ENCODE peak calls at places on chromosomes 13 and 19, in eight cellular contexts. S is epithelial cell of proximal tubule, B is HL-60, Q is DND-41, U is brain microvascular endothelial cell, J is lower leg skin, G is mucosa of descending colon, W is neural progenitor cell. E is an unnamed sample.

GRCh38 chr13:64333888-64334287 is 2896.2 kb downstream of the PCDH9 start:
- DNase-seq in B (no peak), G (no peak), Q (no peak), S (no peak), J (no peak), U (no peak), W (peak), E (no peak)

GRCh38 chr19:19613456-19613855 is 5.0 kb downstream of the PBX4 start:
- DNase-seq in G (no peak), U (no peak), W (no peak), Q (no peak), B (no peak), S (no peak), J (no peak), E (no peak)

GRCh38 chr19:33767898-33768413 is 28.7 kb upstream of the KCTD15 start:
- DNase-seq in G (peak), B (peak), J (no peak), U (no peak), W (peak), Q (peak), S (no peak), E (peak)

GRCh38 chr19:53982611-53983010 is 8.8 kb upstream of the CACNG6 start:
- DNase-seq in U (no peak), Q (no peak), J (peak), S (no peak), W (peak), B (no peak), G (peak), E (peak)

GRCh38 chr13:35552172-35552844 is 75.8 kb upstream of the MAB21L1 start:
- DNase-seq in G (no peak), Q (no peak), B (no peak), J (no peak), S (no peak), U (no peak), W (no peak), E (peak)

GRCh38 chr19:44808463-44809371 is at the start of gene BCAM:
- DNase-seq in U (no peak), Q (no peak), S (no peak), B (no peak), G (peak), J (peak), W (peak), E (peak)

GRCh38 chr19:7751157-7751783 is 3.9 kb upstream of the CD209 start:
- DNase-seq in W (no peak), J (no peak), U (no peak), B (no peak), Q (no peak), S (no peak), G (no peak), E (peak)

GRCh38 chr13:23772717-23773116 is 116.5 kb downstream of the MIPEP start:
- DNase-seq in B (no peak), S (no peak), J (no peak), Q (no peak), W (no peak), U (no peak), G (no peak), E (no peak)

GRCh38 chr13:89783221-89783755 is 1564.2 kb upstream of the MIR17HG start:
- DNase-seq in U (no peak), S (no peak), B (no peak), J (no peak), W (no peak), Q (no peak), G (no peak), E (no peak)

GRCh38 chr13:99196466-99197256 is 4.0 kb upstream of the UBAC2 start:
- DNase-seq in G (no peak), B (no peak), U (no peak), Q (no peak), J (no peak), S (no peak), W (no peak), E (no peak)

GRCh38 chr19:18742324-18742723 is 48.8 kb downstream of the COMP start:
- DNase-seq in U (no peak), J (no peak), B (no peak), W (peak), Q (no peak), G (no peak), S (no peak), E (no peak)

GRCh38 chr19:54470276-54470887 is 2.7 kb downstream of the CDC42EP5 start:
- DNase-seq in Q (no peak), W (no peak), B (no peak), J (no peak), S (no peak), G (no peak), U (no peak), E (no peak)

GRCh38 chr13:44601596-44601995 is 25.5 kb upstream of the TSC22D1 start:
- DNase-seq in W (peak), S (no peak), Q (no peak), G (no peak), U (no peak), B (no peak), J (no peak), E (no peak)

GRCh38 chr13:110183925-110184324 is 123.0 kb downstream of the COL4A1 start:
- DNase-seq in B (no peak), G (no peak), S (no peak), Q (peak), J (no peak), W (no peak), U (peak), E (no peak)

GRCh38 chr19:23527797-23528196 is 132.5 kb upstream of the ZNF91 start:
- DNase-seq in B (no peak), Q (peak), G (no peak), W (no peak), U (no peak), S (no peak), J (no peak), E (no peak)

GRCh38 chr19:19300613-19301012 is 19.7 kb downstream of the SUGP1 start:
- DNase-seq in J (no peak), G (no peak), U (no peak), W (no peak), B (no peak), S (no peak), Q (no peak), E (no peak)

GRCh38 chr13:42907745-42908144 is 84.3 kb downstream of the EPSTI1 start:
- DNase-seq in U (no peak), J (no peak), W (no peak), S (no peak), G (no peak), Q (no peak), B (no peak), E (no peak)

GRCh38 chr13:111210488-111210887 is 95.4 kb downstream of the ARHGEF7 start:
- DNase-seq in J (no peak), B (no peak), U (peak), G (no peak), W (peak), S (no peak), Q (no peak), E (peak)

GRCh38 chr13:30142502-30143211 is 164.7 kb downstream of the KATNAL1 start:
- DNase-seq in W (no peak), J (no peak), Q (no peak), S (peak), U (peak), G (peak), B (no peak), E (peak)

GRCh38 chr13:98664047-98664446 is 87.1 kb upstream of the STK24 start:
- DNase-seq in S (peak), G (no peak), J (peak), B (no peak), W (no peak), Q (no peak), U (peak), E (no peak)

GRCh38 chr13:108902557-108903155 is 273.2 kb downstream of the MYO16 start:
- DNase-seq in S (no peak), Q (no peak), G (no peak), W (no peak), U (no peak), B (no peak), J (no peak), E (no peak)

GRCh38 chr13:35470671-35471465 is 5.6 kb downstream of the MAB21L1 start:
- DNase-seq in J (no peak), B (no peak), G (peak), Q (no peak), U (peak), W (peak), S (no peak), E (peak)

GRCh38 chr13:52938065-52938464 is 89.6 kb upstream of the PCDH8 start:
- DNase-seq in B (no peak), W (no peak), J (no peak), G (no peak), S (no peak), Q (no peak), U (no peak), E (no peak)

GRCh38 chr13:99382428-99383133 is 75.4 kb upstream of the GPR183 start:
- DNase-seq in U (no peak), W (no peak), G (peak), S (no peak), J (no peak), Q (peak), B (no peak), E (no peak)

GRCh38 chr19:48391100-48392005 is at the start of gene KDELR1:
- DNase-seq in Q (peak), W (peak), B (peak), J (peak), U (peak), G (peak), S (no peak), E (peak)

GRCh38 chr19:49165111-49165750 is 7.6 kb downstream of the TRPM4 start:
- DNase-seq in U (peak), G (peak), J (no peak), B (no peak), S (no peak), Q (no peak), W (no peak), E (no peak)

GRCh38 chr13:99331881-99332293 is 24.7 kb upstream of the GPR183 start:
- DNase-seq in S (no peak), J (no peak), G (no peak), Q (no peak), W (no peak), B (no peak), U (no peak), E (no peak)

GRCh38 chr13:33710924-33711323 is 107.0 kb upstream of the RFC3 start:
- DNase-seq in B (no peak), W (peak), J (no peak), U (no peak), Q (no peak), G (no peak), S (no peak), E (no peak)

GRCh38 chr19:12513531-12514061 is 29.0 kb upstream of the ZNF709 start:
- DNase-seq in G (no peak), J (no peak), S (no peak), U (no peak), B (no peak), Q (no peak), W (no peak), E (no peak)
- TF ChIP-seq CTCF in G (no peak), J (no peak), S (no peak), U (peak), B (no peak), Q (no peak), W (no peak), E (no peak)

DNA sequence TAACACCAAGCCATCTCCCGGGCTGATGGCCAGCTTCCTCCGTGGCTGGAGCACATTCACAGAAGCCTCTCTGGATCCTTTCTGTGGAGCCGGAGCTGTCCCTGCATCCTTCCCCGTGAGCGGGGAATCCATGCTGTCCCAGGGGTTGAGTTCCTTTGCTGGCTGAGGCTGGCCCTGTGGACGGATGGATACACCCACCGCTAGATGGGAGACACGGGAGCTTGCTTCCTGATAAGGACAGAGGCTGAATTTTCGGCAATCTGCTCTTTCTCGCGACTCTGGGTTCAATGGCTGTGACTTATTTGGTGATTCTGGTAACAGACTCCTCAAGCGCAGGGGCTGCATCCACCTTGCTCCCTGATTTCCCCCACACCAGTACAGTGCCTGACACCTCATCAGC is 370.4 kb downstream of the ZNF536 start:
- DNase-seq in W (no peak), B (no peak), G (no peak), J (no peak), S (no peak), Q (no peak), U (no peak), E (no peak)
- H3K4me3 ChIP-seq in W (no peak), B (no peak), G (no peak), J (no peak), S (no peak), Q (no peak), U (no peak), E (no peak)

GRCh38 chr19:30783936-30784335 is 411.8 kb downstream of the ZNF536 start:
- DNase-seq in G (no peak), B (no peak), Q (no peak), J (no peak), U (no peak), S (no peak), W (no peak), E (no peak)

GRCh38 chr19:30783212-30783611 is 411.0 kb downstream of the ZNF536 start:
- DNase-seq in J (no peak), B (no peak), Q (no peak), U (no peak), W (no peak), G (no peak), S (no peak), E (no peak)

GRCh38 chr19:30788105-30788765 is 416.1 kb downstream of the ZNF536 start:
- DNase-seq in G (no peak), Q (no peak), U (no peak), B (no peak), S (no peak), W (peak), J (peak), E (no peak)

GRCh38 chr19:30784850-30785459 is 412.8 kb downstream of the ZNF536 start:
- DNase-seq in G (peak), J (no peak), Q (peak), B (peak), W (peak), U (peak), S (no peak), E (peak)

GRCh38 chr19:30785728-30786127 is 413.5 kb downstream of the ZNF536 start:
- DNase-seq in U (no peak), W (no peak), G (no peak), J (no peak), B (no peak), S (no peak), Q (no peak), E (no peak)
- TF ChIP-seq CTCF in U (no peak), W (peak), G (no peak), J (no peak), B (no peak), S (no peak), Q (no peak), E (no peak)

DNA sequence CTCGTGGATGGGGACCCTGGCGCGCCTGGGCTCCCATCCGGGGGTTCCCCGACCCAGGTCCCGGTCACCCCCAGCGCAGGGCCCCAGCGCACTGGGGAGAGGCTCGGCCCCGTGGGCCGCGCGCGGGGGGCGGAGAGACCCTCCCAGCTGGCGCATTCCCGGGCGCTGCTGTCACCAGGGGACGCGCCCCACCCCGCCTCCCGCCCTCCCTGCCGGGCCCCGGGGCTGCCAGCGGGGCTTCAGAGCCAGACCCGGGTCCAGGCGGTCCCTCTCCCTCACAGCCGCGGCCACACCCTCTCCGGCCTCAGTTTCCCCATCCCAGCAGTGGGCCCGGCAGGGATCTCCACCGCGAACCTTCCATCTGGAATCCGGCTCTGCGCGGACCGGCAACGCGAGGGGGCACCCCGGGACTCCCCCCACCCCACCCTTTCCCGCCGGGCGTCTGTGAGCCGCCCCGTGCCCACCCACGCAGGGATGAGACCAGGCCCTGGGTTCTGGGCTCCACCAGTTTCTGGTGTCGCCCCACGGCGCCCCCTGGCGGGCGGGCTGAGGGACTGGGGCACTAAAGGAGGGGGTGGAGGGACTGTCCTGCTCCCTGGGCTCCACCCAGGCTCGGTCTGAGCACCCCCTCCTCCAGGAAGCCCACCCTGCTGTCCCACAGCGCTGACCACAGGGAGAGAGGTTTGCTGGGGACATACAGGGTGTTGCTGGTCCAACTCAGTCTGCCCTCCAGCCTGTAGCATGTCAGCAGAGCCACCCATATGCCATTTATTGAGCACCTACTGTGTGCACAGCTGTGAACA is 874 bp upstream of the ADAMTSL5 start:
- DNase-seq in G (peak), S (no peak), W (peak), B (peak), Q (peak), U (no peak), J (no peak), E (peak)
- H3K4me3 ChIP-seq in G (peak), S (peak), W (peak), B (no peak), Q (no peak), U (no peak), J (peak), E (peak)

DNA sequence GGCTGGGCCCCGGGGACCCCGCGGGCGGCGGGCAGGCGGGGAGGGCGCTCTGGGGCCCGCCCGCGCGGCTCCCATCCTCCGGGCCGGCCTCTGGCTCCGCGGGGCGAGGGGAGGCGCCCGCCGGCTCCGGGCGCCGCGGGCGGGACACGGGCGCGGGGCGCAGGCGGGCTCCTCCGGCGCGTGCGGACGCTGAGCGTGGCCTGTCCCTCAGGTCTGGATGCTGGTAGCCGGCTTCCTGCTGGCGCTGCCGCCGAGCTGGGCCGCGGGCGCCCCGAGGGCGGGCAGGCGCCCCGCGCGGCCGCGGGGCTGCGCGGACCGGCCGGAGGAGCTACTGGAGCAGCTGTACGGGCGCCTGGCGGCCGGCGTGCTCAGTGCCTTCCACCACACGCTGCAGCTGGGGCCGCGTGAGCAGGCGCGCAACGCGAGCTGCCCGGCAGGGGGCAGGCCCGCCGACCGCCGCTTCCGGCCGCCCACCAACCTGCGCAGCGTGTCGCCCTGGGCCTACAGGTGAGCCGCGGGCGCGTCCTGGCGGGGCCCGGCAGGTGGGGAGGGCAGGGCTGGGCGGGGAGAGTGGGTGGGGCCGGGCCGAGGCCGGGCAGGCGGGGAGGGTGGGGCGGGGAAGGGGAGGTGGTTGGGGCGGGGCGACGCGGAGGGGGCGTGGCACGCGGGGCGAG is 423 bp downstream of the IL17D start:
- DNase-seq in W (peak), S (no peak), Q (peak), J (peak), U (peak), B (peak), G (peak), E (peak)
- TF ChIP-seq CTCF in W (peak), S (peak), Q (peak), J (no peak), U (peak), B (no peak), G (peak), E (no peak)

GRCh38 chr19:39515551-39516191 is 732 bp downstream of the SELENOV start:
- DNase-seq in W (peak), J (no peak), S (no peak), U (no peak), B (no peak), G (no peak), Q (no peak), E (no peak)
- H3K4me3 ChIP-seq in W (peak), J (no peak), S (no peak), U (no peak), B (no peak), G (no peak), Q (no peak), E (no peak)

GRCh38 chr13:101572456-101572855 is 120.0 kb downstream of the ITGBL1 start:
- DNase-seq in B (no peak), U (peak), G (no peak), W (no peak), S (no peak), Q (no peak), J (no peak), E (no peak)

GRCh38 chr13:101579291-101579802 is 126.9 kb downstream of the ITGBL1 start:
- DNase-seq in Q (no peak), B (no peak), W (no peak), G (peak), U (peak), J (no peak), S (no peak), E (peak)

GRCh38 chr13:101575591-101575990 is 123.1 kb downstream of the ITGBL1 start:
- DNase-seq in Q (no peak), U (peak), G (no peak), J (no peak), W (no peak), S (no peak), B (no peak), E (no peak)

GRCh38 chr13:101576452-101576851 is 124.0 kb downstream of the ITGBL1 start:
- DNase-seq in W (no peak), G (no peak), U (peak), S (no peak), J (no peak), Q (no peak), B (no peak), E (peak)

DNA sequence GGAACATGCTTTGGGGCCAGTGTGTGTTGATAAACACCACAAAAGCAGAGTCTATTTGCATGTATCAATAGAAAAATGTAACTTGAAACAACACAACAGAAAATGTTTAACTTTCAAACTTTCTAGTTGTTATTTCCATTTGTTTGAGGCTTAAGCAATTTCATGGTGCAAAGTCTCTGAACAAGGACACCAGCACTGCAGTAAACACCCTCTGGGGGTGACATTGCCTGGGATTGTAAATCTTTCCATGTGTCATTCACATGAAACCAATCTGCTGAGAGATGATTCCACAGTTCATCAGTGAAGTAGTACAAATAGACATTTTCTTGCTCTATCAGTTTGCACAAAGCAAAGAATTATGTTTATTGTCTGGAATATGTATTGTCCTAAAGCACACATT is 124.5 kb downstream of the ITGBL1 start:
- DNase-seq in S (no peak), W (no peak), G (no peak), B (no peak), Q (no peak), J (no peak), U (no peak), E (no peak)
- TF ChIP-seq CTCF in S (no peak), W (no peak), G (no peak), B (no peak), Q (no peak), J (no peak), U (no peak), E (no peak)

GRCh38 chr19:821228-821975 is at the start of gene PLPPR3:
- DNase-seq in Q (no peak), B (peak), G (no peak), J (no peak), W (peak), S (no peak), U (no peak), E (no peak)
- H3K4me3 ChIP-seq in Q (no peak), B (peak), G (no peak), J (peak), W (peak), S (no peak), U (peak), E (peak)

GRCh38 chr13:50574731-50575130 is 268.8 kb downstream of the DLEU7 start:
- DNase-seq in Q (no peak), B (no peak), G (no peak), U (peak), J (no peak), W (no peak), S (no peak), E (peak)

GRCh38 chr13:50576156-50576555 is 267.3 kb downstream of the DLEU7 start:
- DNase-seq in G (peak), Q (no peak), U (no peak), B (no peak), J (no peak), S (no peak), W (no peak), E (no peak)

GRCh38 chr13:50580684-50581305 is 262.7 kb downstream of the DLEU7 start:
- DNase-seq in B (no peak), G (no peak), U (peak), J (no peak), S (no peak), W (no peak), Q (no peak), E (peak)

GRCh38 chr13:50575138-50575537 is 268.4 kb downstream of the DLEU7 start:
- DNase-seq in S (no peak), U (no peak), Q (no peak), J (no peak), B (no peak), W (no peak), G (no peak), E (no peak)

GRCh38 chr13:50577806-50578205 is 265.7 kb downstream of the DLEU7 start:
- DNase-seq in U (no peak), J (no peak), G (no peak), Q (no peak), B (no peak), S (no peak), W (no peak), E (no peak)
- TF ChIP-seq CTCF in U (no peak), J (no peak), G (no peak), Q (no peak), B (no peak), S (no peak), W (no peak), E (no peak)